ENCODE peak calls at places on chromosomes 5 and 9, in five cellular contexts. J is upper lobe of left lung, U is AG09309, V is MM.1S, M is left ventricle myocardium inferior. O is an unnamed sample.

GRCh38 chr5:84564311-84564710 is 179.6 kb upstream of the EDIL3 start:
- DNase-seq in M (no peak), V (no peak), J (no peak), U (no peak), O (no peak)

GRCh38 chr5:37900692-37901091 is 60.9 kb upstream of the GDNF start:
- DNase-seq in J (no peak), U (peak), V (no peak), M (peak), O (peak)

GRCh38 chr5:174453690-174454089 is 270.7 kb upstream of the MSX2 start:
- DNase-seq in V (no peak), U (no peak), M (no peak), J (no peak), O (no peak)

GRCh38 chr5:32707394-32707997 is 3.6 kb upstream of the NPR3 start:
- DNase-seq in U (no peak), M (no peak), J (no peak), V (peak), O (peak)

GRCh38 chr5:103973669-103974068 is 411.1 kb upstream of the NUDT12 start:
- DNase-seq in J (no peak), M (no peak), U (no peak), V (no peak), O (peak)

GRCh38 chr5:170782438-170782837 is 1.1 kb upstream of the GABRP start:
- DNase-seq in M (no peak), J (no peak), V (no peak), U (no peak), O (peak)

GRCh38 chr5:119751734-119752094 is 122.4 kb downstream of the FAM170A start:
- DNase-seq in V (no peak), J (no peak), M (no peak), U (no peak), O (no peak)

GRCh38 chr5:145975361-145976066 is 39.1 kb downstream of the SH3RF2 start:
- DNase-seq in U (peak), J (no peak), V (no peak), M (no peak), O (peak)

GRCh38 chr9:112605518-112605917 is 112.4 kb downstream of the INIP start:
- DNase-seq in M (no peak), U (no peak), V (no peak), J (no peak), O (no peak)

GRCh38 chr9:111198936-111199335 is 131.1 kb downstream of the OR2K2 start:
- DNase-seq in U (no peak), J (no peak), M (no peak), V (no peak), O (no peak)

GRCh38 chr5:173078878-173079277 is 22.7 kb downstream of the CREBRF start:
- DNase-seq in M (no peak), V (no peak), U (no peak), J (no peak), O (no peak)

GRCh38 chr5:67414712-67415111 is 218.1 kb upstream of the CD180 start:
- DNase-seq in M (no peak), J (no peak), U (no peak), V (no peak), O (peak)

GRCh38 chr9:21110708-21111576 is 30.7 kb downstream of the IFNW1 start:
- DNase-seq in V (peak), U (peak), M (no peak), J (no peak), O (peak)

GRCh38 chr5:90099099-90099498 is 310.5 kb downstream of the CETN3 start:
- DNase-seq in J (no peak), V (no peak), M (no peak), U (no peak), O (peak)

GRCh38 chr9:126549246-126550006 is 64.3 kb upstream of the LMX1B start:
- DNase-seq in J (no peak), V (no peak), M (no peak), U (no peak), O (no peak)

GRCh38 chr5:7321724-7322123 is 74.2 kb upstream of the ADCY2 start:
- DNase-seq in J (no peak), M (no peak), V (no peak), U (peak), O (no peak)

GRCh38 chr9:136666364-136667216 is 3.9 kb downstream of the EGFL7 start:
- DNase-seq in J (no peak), V (no peak), U (no peak), M (no peak), O (no peak)

GRCh38 chr5:35089688-35090314 is 42.1 kb upstream of the AGXT2 start:
- DNase-seq in V (peak), J (no peak), U (peak), M (no peak), O (peak)

GRCh38 chr5:119368238-119368630 is 12.4 kb downstream of the TNFAIP8 start:
- DNase-seq in U (no peak), M (no peak), V (peak), J (no peak), O (no peak)

GRCh38 chr9:79812099-79812498 is 240.3 kb downstream of the TLE4 start:
- DNase-seq in U (no peak), J (no peak), V (no peak), M (no peak), O (no peak)
- H3K4me3 ChIP-seq in U (no peak), J (no peak), V (peak), M (no peak), O (no peak)

DNA sequence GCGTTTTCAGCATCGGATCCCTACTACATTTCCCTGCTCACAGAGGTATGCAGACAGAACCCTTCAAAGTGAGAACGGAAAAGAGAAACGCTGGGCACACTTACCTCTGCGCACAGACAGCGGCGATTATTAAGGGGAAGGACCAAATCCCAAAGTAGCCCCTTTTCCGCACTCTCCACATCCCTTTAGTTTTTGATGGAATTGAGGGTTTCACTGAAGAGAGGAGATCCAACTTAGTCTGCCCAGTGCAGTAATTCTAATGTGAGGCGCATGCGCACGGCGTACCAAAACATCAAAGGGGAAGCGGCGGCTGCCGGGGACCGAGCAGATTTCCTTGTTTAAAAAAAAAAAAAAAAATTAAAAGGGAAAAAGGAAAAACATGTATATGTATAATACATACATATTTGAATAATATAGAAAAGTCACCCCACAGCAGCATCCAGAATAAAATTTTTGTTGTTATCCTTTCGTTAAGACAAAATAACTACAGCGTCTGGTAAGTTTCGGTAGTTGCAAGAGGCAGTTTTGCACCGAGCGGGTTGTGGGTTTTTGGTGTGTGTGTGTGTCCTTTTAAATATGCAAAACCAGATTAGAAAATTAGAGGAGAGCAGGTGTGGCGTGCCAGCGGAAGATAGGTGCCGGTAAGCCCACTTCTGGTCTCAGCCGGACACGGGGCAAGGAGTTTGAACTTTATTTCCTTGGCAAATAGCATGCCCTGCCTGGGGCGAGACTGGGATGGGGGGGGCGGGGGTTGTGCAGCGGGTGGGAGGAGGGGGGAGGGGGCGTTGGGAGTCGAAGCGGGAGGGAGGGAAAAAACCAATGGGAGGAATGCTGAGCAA is at the start of gene GABRB2:
- DNase-seq in J (peak), M (peak), V (peak), U (no peak), O (peak)
- TF ChIP-seq CTCF in J (no peak), M (no peak), V (no peak), U (no peak), O (no peak)

GRCh38 chr5:100860407-100860806 is 42.7 kb downstream of the ST8SIA4 start:
- DNase-seq in U (no peak), M (no peak), V (peak), J (no peak), O (no peak)

GRCh38 chr5:100863736-100864135 is 39.3 kb downstream of the ST8SIA4 start:
- DNase-seq in U (no peak), V (no peak), J (no peak), M (no peak), O (no peak)

GRCh38 chr5:100867039-100867562 is 36.0 kb downstream of the ST8SIA4 start:
- DNase-seq in U (no peak), V (no peak), M (no peak), J (no peak), O (no peak)

GRCh38 chr5:100861148-100861547 is 41.9 kb downstream of the ST8SIA4 start:
- DNase-seq in U (no peak), M (no peak), J (no peak), V (no peak), O (no peak)

GRCh38 chr5:100864931-100865330 is 38.2 kb downstream of the ST8SIA4 start:
- DNase-seq in M (no peak), V (no peak), U (no peak), J (no peak), O (peak)
- H3K4me3 ChIP-seq in M (no peak), V (no peak), U (no peak), J (no peak), O (no peak)

GRCh38 chr5:54969856-54970828 is 15.3 kb downstream of the ESM1 start:
- DNase-seq in V (no peak), U (no peak), J (no peak), M (no peak), O (no peak)
- TF ChIP-seq CTCF in V (no peak), U (peak), J (no peak), M (no peak), O (no peak)

O was measured in epithelial cell of esophagus.